ENCODE peak calls at places on chromosomes 3 and 15, in four cellular contexts. V, E, R and Z are unnamed samples.
A peak's percentile ranks its signal among the peaks of the same experiment; 100 is the strongest.

GRCh38 chr3:83877909-83878308 is 1080.9 kb upstream of the CADM2 start:
- DNase-seq in V (no peak), R (no peak), E (no peak), Z (no peak)

GRCh38 chr3:48273594-48274211 is 32.8 kb downstream of the ZNF589 start:
- DNase-seq in E (peak; percentile 43), V (peak; percentile 73), R (peak; percentile 62), Z (peak; percentile 77)

GRCh38 chr3:179558742-179559364 is 3.9 kb upstream of the ACTL6A start:
- DNase-seq in V (peak; percentile 72), R (peak; percentile 81), E (peak; percentile 42), Z (peak; percentile 77)

GRCh38 chr3:14047841-14048240 is 76.8 kb downstream of the CHCHD4 start:
- DNase-seq in V (no peak), R (no peak), E (no peak), Z (no peak)

GRCh38 chr3:32177702-32178198 is 60.7 kb upstream of the CMTM8 start:
- DNase-seq in V (peak; percentile 73), E (peak; percentile 51), R (peak; percentile 47), Z (peak; percentile 95)

GRCh38 chr3:4512895-4513616 is 19.9 kb downstream of the ITPR1 start:
- DNase-seq in E (no peak), V (no peak), R (no peak), Z (peak; percentile 90)

GRCh38 chr15:98727115-98728040 is 79.0 kb downstream of the IGF1R start:
- DNase-seq in E (peak; percentile 48), R (peak; percentile 93), V (peak; percentile 73), Z (peak; percentile 98)

GRCh38 chr15:63938486-63939061 is 104.8 kb upstream of the HERC1 start:
- DNase-seq in E (no peak), V (peak; percentile 27), R (peak; percentile 33), Z (no peak)

GRCh38 chr3:30659270-30660127 is 53.1 kb downstream of the TGFBR2 start:
- DNase-seq in R (peak; percentile 97), V (no peak), E (no peak), Z (peak; percentile 53)

GRCh38 chr3:188212308-188212969 is 58.5 kb downstream of the LPP start:
- DNase-seq in V (no peak), R (peak; percentile 89), E (no peak), Z (peak; percentile 87)

GRCh38 chr15:62591842-62592838 is 427.1 kb upstream of the C2CD4B start:
- DNase-seq in V (no peak), E (no peak), R (peak; percentile 23), Z (no peak)

GRCh38 chr3:176359211-176359610 is 838.1 kb downstream of the TBL1XR1 start:
- DNase-seq in R (no peak), E (no peak), V (no peak), Z (peak; percentile 19)

GRCh38 chr3:124119056-124119721 is 127.3 kb upstream of the ROPN1 start:
- DNase-seq in R (peak; percentile 88), E (no peak), V (no peak), Z (no peak)

GRCh38 chr3:28835751-28836150 is 445.1 kb upstream of the RBMS3 start:
- DNase-seq in E (no peak), R (peak; percentile 1), V (no peak), Z (peak; percentile 57)

GRCh38 chr15:91246998-91247397 is 146.9 kb downstream of the SV2B start:
- DNase-seq in E (no peak), V (no peak), R (no peak), Z (no peak)

GRCh38 chr3:123076496-123077418 is 9.9 kb downstream of the PDIA5 start:
- DNase-seq in R (no peak), E (no peak), V (no peak), Z (no peak)

GRCh38 chr3:156681003-156681402 is 6.6 kb downstream of the TIPARP start:
- DNase-seq in V (no peak), R (peak; percentile 83), E (peak; percentile 18), Z (peak; percentile 97)

GRCh38 chr3:71543371-71544016 is 40.0 kb downstream of the FOXP1 start:
- DNase-seq in E (no peak), V (no peak), R (no peak), Z (no peak)

GRCh38 chr3:171049831-171050444 is 23.4 kb upstream of the SLC2A2 start:
- DNase-seq in E (peak; percentile 48), R (peak; percentile 61), V (peak; percentile 65), Z (peak; percentile 81)

GRCh38 chr3:184360834-184361531 is 422 bp downstream of the CLCN2 start:
- DNase-seq in E (no peak), V (no peak), R (no peak), Z (no peak)

GRCh38 chr3:112327371-112327951 is 5.5 kb upstream of the CD200 start:
- DNase-seq in V (no peak), E (no peak), R (peak; percentile 68), Z (peak; percentile 77)

GRCh38 chr3:89682556-89682955 is 575.1 kb downstream of the EPHA3 start:
- DNase-seq in R (no peak), V (no peak), E (no peak), Z (no peak)

GRCh38 chr3:120435621-120436020 is 15.2 kb downstream of the FSTL1 start:
- DNase-seq in V (no peak), R (peak; percentile 73), E (no peak), Z (peak; percentile 49)

GRCh38 chr3:153688541-153689120 is 432.6 kb upstream of the ARHGEF26 start:
- DNase-seq in R (no peak), E (no peak), V (no peak), Z (no peak)

GRCh38 chr3:67654099-67654831 is at the start of gene SUCLG2:
- DNase-seq in E (peak; percentile 72), V (peak; percentile 87), R (peak; percentile 75), Z (peak; percentile 93)

GRCh38 chr3:152320201-152320617 is 51.5 kb downstream of the MBNL1 start:
- DNase-seq in V (no peak), E (no peak), R (peak; percentile 59), Z (no peak)

GRCh38 chr3:172315401-172316091 is 132.7 kb downstream of the GHSR start:
- DNase-seq in R (peak; percentile 85), E (no peak), V (no peak), Z (peak; percentile 54)

DNA sequence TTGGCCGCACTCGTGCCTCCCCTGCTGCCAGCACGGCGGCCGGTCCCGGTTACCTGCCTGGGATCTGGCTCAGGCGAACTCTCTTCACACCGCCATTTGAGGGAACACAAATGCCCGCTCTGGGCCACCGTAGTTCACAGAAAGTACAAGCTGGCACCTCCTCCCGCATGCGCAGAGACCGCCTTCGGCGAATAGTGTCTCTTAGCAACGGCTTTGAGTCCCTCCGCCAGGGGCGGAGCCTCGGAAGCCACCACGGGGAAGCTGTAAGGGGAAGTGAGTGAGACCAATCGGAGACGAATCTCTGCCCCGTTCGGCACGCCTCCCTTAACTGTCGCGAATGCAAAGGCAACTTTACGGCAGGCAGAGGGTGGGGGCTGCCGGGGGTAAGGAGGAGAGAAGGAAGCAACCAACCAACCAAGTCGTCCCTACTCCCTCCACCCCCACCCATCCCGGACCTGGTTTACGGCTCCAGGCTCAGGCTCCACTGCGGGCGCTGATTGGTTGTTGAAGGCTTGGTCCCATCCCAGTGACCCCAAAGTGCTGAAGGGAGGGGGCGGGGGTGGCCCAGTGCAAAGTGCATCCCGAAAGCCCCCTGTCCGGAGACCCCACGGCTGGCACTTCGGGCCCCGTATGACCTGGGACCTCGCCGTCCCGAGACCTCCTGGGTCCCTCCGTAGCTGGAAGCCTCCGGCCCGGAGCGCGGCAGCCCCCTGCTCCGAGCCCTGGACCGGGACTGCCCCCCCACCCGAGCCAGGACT is at the start of the genes ASB7 and LINS1:
- DNase-seq in V (peak; percentile 95), E (peak; percentile 100), R (peak; percentile 100), Z (peak; percentile 100)
- H2AK5ac ChIP-seq in V (no peak within 1 kb of the TSS), E (peak within 1 kb of the TSS; percentile 56), R (peak within 1 kb of the TSS; percentile 62), Z (no peak within 1 kb of the TSS)

DNA sequence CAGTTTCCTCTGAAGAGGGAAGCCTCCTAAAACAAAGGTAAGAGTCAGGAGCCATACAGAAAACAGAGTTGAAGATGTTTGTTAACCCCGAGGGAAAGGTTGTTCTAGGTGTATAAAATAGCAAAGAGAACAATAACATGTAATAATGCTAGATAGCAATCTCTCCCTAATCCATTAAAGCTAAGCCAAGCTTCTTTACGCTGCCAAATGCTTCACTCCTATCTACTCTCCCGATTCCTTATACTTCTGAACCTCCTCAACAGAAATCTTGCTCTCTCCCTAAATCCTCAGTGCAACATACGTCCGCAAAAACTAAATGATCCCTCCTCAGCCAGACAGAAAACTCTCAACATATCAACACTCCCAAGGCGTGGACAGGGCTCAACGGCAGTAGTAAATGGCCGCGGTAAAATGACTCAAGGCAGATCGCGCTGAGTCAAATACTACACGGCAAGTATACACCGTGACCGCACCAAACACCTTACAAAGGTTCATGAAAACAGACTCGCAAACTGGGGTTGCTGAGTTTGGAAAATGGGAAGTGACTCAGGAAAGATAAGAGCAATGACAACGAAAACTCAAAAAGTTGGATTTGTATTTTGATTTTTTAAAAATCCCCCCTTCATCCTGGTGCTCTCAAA is 685 bp downstream of the CLDND1 start:
- DNase-seq in V (no peak), R (peak; percentile 68), E (peak; percentile 26), Z (peak; percentile 72)
- H2AK5ac ChIP-seq in V (no peak overlapping the region), R (no peak overlapping the region), E (no peak overlapping the region), Z (peak overlapping the region; percentile 75)

GRCh38 chr15:34810455-34811146 is 15.3 kb upstream of the ACTC1 start:
- DNase-seq in E (no peak), V (no peak), R (peak; percentile 100), Z (peak; percentile 51)
- H2AK5ac ChIP-seq in E (no peak overlapping the region), V (no peak overlapping the region), R (peak overlapping the region; percentile 84), Z (no peak overlapping the region)

GRCh38 chr15:65086680-65087111 is 10.2 kb downstream of the KBTBD13 start:
- DNase-seq in E (no peak), R (no peak), V (no peak), Z (no peak)

GRCh38 chr15:65087411-65087810 is 10.9 kb downstream of the KBTBD13 start:
- DNase-seq in R (no peak), E (no peak), V (no peak), Z (no peak)

GRCh38 chr15:65089206-65089824 is 12.8 kb downstream of the KBTBD13 start:
- DNase-seq in E (no peak), R (peak; percentile 68), V (no peak), Z (peak; percentile 66)

GRCh38 chr15:65088643-65089021 is 12.1 kb downstream of the KBTBD13 start:
- DNase-seq in R (no peak), V (no peak), E (no peak), Z (no peak)

DNA sequence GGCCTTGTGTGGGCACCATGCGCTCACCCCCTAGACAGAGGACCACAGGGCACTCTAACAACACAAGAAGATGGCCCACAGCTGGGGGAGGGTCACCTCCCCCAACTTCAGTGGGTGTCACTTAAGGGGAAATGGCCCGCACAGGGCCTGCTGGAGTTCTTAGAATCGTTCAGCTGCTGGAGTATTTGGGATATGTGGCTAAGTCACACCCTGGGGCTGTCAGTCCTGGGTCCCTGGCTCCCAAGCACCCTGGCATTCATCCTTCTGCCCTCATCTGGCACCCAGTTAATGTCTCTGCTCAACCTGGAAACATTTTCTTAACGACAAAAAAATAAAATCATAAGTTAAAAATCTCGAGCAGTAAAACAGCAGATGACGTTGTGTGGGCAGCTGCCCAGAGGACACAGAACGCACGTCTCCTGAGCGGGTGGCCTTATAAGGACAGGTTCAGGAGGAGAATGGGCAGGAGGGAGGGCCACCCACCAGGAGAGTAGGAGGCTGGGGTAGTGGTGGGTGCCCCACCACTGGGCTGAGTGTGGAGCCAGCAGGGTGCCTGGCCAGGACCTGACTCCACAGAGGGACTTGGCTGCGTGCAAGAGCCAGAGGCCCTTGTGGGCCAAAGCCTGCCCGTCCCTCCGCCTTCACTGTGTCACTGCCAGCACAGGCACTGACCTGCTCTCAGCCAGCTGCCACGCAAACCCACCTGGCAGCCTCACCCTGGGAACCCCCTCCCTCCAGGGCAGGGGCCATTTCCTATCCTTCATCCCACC is 11.5 kb downstream of the KBTBD13 start:
- DNase-seq in V (no peak), E (no peak), R (no peak), Z (no peak)
- H2AK5ac ChIP-seq in V (peak overlapping the region; percentile 18), E (peak overlapping the region; percentile 4), R (peak overlapping the region; percentile 45), Z (peak overlapping the region; percentile 70)